ENCODE peak calls at places on chromosomes 4 and X, in eight cellular contexts. B, O, M, J, N, V, H and W are unnamed samples.

GRCh38 chr4:164768516-164768915 is 14.6 kb downstream of the SMIM31 start:
- DNase-seq in B (no peak), O (no peak), M (no peak), J (no peak), N (peak; percentile 3), V (no peak), H (no peak), W (no peak)

GRCh38 chr4:73723029-73723428 is 17.3 kb upstream of the CXCL8 start:
- DNase-seq in B (no peak), O (no peak), M (no peak), J (no peak), N (no peak), V (no peak), H (no peak), W (no peak)

GRCh38 chr4:20839957-20840356 is 139.7 kb downstream of the PACRGL start:
- DNase-seq in B (no peak), O (no peak), M (no peak), J (no peak), N (peak; percentile 53), V (no peak), H (no peak), W (no peak)

GRCh38 chrX:69027181-69028005 is 137.9 kb downstream of the PJA1 start:
- DNase-seq in B (no peak), O (no peak), M (no peak), J (no peak), N (peak; percentile 93), V (no peak), H (peak; percentile 33), W (no peak)

GRCh38 chr4:80806472-80806871 is 224.0 kb upstream of the BMP3 start:
- DNase-seq in B (no peak), O (no peak), M (no peak), J (no peak), N (no peak), V (no peak), H (no peak), W (no peak)

GRCh38 chrX:110180928-110181310 is 137.0 kb downstream of the AMMECR1 start:
- DNase-seq in B (no peak), O (no peak), M (no peak), J (no peak), N (peak; percentile 36), V (no peak), H (no peak), W (no peak)

GRCh38 chr4:54961357-54961975 is 163.9 kb downstream of the KDR start:
- DNase-seq in B (no peak), O (no peak), M (no peak), J (no peak), N (peak; percentile 52), V (peak; percentile 2), H (no peak), W (no peak)

GRCh38 chrX:37287741-37288424 is 61.3 kb upstream of the PRRG1 start:
- DNase-seq in B (no peak), O (no peak), M (no peak), J (no peak), N (no peak), V (no peak), H (no peak), W (no peak)

GRCh38 chr4:10346023-10346422 is 111.2 kb downstream of the ZNF518B start:
- DNase-seq in B (no peak), O (no peak), M (no peak), J (no peak), N (peak; percentile 1), V (no peak), H (no peak), W (no peak)

GRCh38 chr4:15894923-15895411 is 43.6 kb downstream of the FGFBP1 start:
- DNase-seq in B (no peak), O (no peak), M (no peak), J (no peak), N (peak; percentile 18), V (peak; percentile 8), H (no peak), W (no peak)

GRCh38 chr4:74006009-74006476 is 7.6 kb upstream of the CXCL5 start:
- DNase-seq in B (no peak), O (no peak), M (no peak), J (no peak), N (peak; percentile 38), V (no peak), H (no peak), W (no peak)

GRCh38 chr4:184409911-184410692 is 64.2 kb downstream of the IRF2 start:
- DNase-seq in B (no peak), O (no peak), M (peak; percentile 42), J (no peak), N (no peak), V (no peak), H (no peak), W (no peak)

GRCh38 chr4:181939199-181939945 is 303.8 kb upstream of the TENM3 start:
- DNase-seq in B (no peak), O (no peak), M (no peak), J (no peak), N (peak; percentile 51), V (no peak), H (no peak), W (no peak)

GRCh38 chrX:110280954-110281353 is 36.9 kb downstream of the AMMECR1 start:
- DNase-seq in B (no peak), O (no peak), M (no peak), J (no peak), N (peak; percentile 58), V (no peak), H (no peak), W (no peak)

GRCh38 chr4:169184236-169184635 is 86.5 kb downstream of the SH3RF1 start:
- DNase-seq in B (no peak), O (no peak), M (no peak), J (no peak), N (peak; percentile 46), V (no peak), H (peak; percentile 91), W (peak; percentile 55)

GRCh38 chr4:15649914-15650545 is 5.1 kb downstream of the FBXL5 start:
- DNase-seq in B (no peak), O (peak; percentile 35), M (peak; percentile 29), J (peak; percentile 33), N (peak; percentile 63), V (peak; percentile 33), H (peak; percentile 53), W (peak; percentile 20)

GRCh38 chrX:134542485-134542884 is 82.5 kb downstream of the HPRT1 start:
- DNase-seq in B (no peak), O (peak; percentile 25), M (no peak), J (peak; percentile 34), N (peak; percentile 70), V (no peak), H (peak; percentile 59), W (no peak)

DNA sequence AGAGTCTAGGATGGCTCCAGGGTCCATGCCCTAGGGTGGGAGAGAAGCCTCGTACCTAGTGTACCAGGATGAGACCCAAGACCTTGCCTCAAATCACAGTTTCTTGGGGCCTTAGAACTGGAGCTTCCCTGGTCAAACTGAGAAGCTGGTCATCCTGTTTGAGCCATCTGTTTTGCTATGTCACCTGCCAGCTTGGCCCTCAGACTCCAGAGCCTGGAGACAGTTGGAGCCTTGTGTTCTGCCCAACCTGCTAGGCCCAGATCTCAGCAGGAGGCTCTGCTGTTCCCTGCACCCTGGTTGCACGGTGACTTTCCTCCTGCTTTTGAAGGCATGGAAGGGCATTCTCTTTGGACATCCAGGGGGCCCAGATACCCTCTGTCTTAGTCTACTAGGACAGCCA is 206.3 kb upstream of the ATP6AP2 start:
- DNase-seq in B (no peak), O (no peak), M (no peak), J (no peak), N (no peak), V (no peak), H (no peak), W (no peak)
- TF ChIP-seq POLR2A in B (no peak), O (no peak), M (no peak), J (no peak), N (no peak), V (no peak), H (no peak), W (no peak)

DNA sequence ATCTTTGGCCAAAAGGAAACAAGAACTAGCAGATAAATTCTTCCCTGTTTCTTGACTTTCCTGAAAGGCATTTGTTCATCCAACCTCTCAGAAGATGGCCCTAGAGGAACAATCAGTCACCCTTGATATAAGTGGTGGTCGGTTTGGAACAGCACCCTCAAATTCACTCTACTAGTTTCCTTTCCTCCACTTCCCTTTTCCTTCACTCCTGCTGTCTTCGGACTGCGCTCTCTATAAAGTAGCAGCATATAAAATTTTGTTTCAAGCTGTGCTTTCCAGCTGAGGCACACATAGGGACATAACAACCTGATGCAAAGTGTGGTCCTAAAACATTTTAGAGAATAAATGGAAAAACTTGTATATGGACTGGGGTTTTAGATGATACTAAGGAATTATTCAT is 29.0 kb upstream of the MOB1B start:
- DNase-seq in B (no peak), O (no peak), M (no peak), J (no peak), N (no peak), V (no peak), H (no peak), W (no peak)
- H3K27ac ChIP-seq in B (no peak overlapping the region), O (no peak overlapping the region), M (no peak overlapping the region), J (no peak overlapping the region), N (no peak overlapping the region), V (no peak overlapping the region), H (no peak overlapping the region), W (no peak overlapping the region)

GRCh38 chr4:158371158-158371557 is 150.5 kb upstream of the RXFP1 start:
- DNase-seq in B (no peak), O (no peak), M (no peak), J (no peak), N (peak; percentile 65), V (peak; percentile 1), H (no peak), W (no peak)
- H3K4me1 ChIP-seq in B (no peaks in the 10 kb centered on the region), O (no peaks in the 10 kb centered on the region), M (no peaks in the 10 kb centered on the region), J (no peaks in the 10 kb centered on the region), N (no peaks in the 10 kb centered on the region), V (peaks cover 21% of the 10 kb centered on the region), H (no peaks in the 10 kb centered on the region), W (no peaks in the 10 kb centered on the region)

GRCh38 chr4:23888421-23889319 is 1.2 kb downstream of the PPARGC1A start:
- DNase-seq in B (no peak), O (no peak), M (no peak), J (no peak), N (peak; percentile 52), V (no peak), H (peak; percentile 64), W (no peak)

GRCh38 chr4:23889368-23889767 is 479 bp downstream of the PPARGC1A start:
- DNase-seq in B (no peak), O (no peak), M (no peak), J (no peak), N (no peak), V (no peak), H (no peak), W (no peak)

GRCh38 chr4:23891064-23891421 is 1.2 kb upstream of the PPARGC1A start:
- DNase-seq in B (no peak), O (no peak), M (no peak), J (no peak), N (no peak), V (no peak), H (no peak), W (no peak)

GRCh38 chr4:23890369-23891063 is 669 bp upstream of the PPARGC1A start:
- DNase-seq in B (no peak), O (no peak), M (no peak), J (no peak), N (no peak), V (no peak), H (peak; percentile 27), W (no peak)

GRCh38 chr4:23889814-23890269 is at the start of gene PPARGC1A:
- DNase-seq in B (no peak), O (peak; percentile 73), M (peak; percentile 81), J (peak; percentile 64), N (peak; percentile 50), V (no peak), H (peak; percentile 92), W (peak; percentile 67)
- TF ChIP-seq POLR2A in B (no peak), O (no peak), M (peak; percentile 95), J (peak; percentile 81), N (no peak), V (no peak), H (peak; percentile 95), W (peak; percentile 46)

GRCh38 chr4:150078996-150079581 is 844 bp downstream of the DCLK2 start:
- DNase-seq in B (peak; percentile 51), O (peak; percentile 29), M (peak; percentile 37), J (peak; percentile 36), N (peak; percentile 40), V (peak; percentile 22), H (peak; percentile 57), W (peak; percentile 6)
- H3K27ac ChIP-seq in B (peak overlapping the region; percentile 92), O (peak overlapping the region; percentile 82), M (peak overlapping the region; percentile 90), J (peak overlapping the region; percentile 85), N (peak overlapping the region; percentile 69), V (peak overlapping the region; percentile 95), H (peak overlapping the region; percentile 74), W (peak overlapping the region; percentile 77)